ENCODE peak calls at places on chromosomes 3 and 15, in ten cellular contexts. D, N, V, F, H, M, I, Q, X and E are unnamed samples.
A peak's percentile ranks its signal among the peaks of the same experiment; 100 is the strongest.

GRCh38 chr3:4906107-4906621 is 73.1 kb upstream of the BHLHE40 start:
- DNase-seq in D (peak; percentile 73), N (no peak), V (no peak), F (no peak), H (no peak), M (no peak), I (no peak), Q (no peak), X (no peak), E (peak; percentile 33)

GRCh38 chr15:101027273-101027901 is 108.2 kb downstream of the LRRK1 start:
- DNase-seq in D (no peak), N (no peak), V (no peak), F (no peak), H (no peak), M (no peak), I (no peak), Q (no peak), X (no peak), E (no peak)

GRCh38 chr3:56915969-56916586 is 114.3 kb upstream of the ARHGEF3 start:
- DNase-seq in D (no peak), N (no peak), V (no peak), F (peak; percentile 30), H (peak; percentile 88), M (peak; percentile 63), I (peak; percentile 78), Q (no peak), X (no peak), E (no peak)

GRCh38 chr3:48270306-48270705 is 29.4 kb downstream of the ZNF589 start:
- DNase-seq in D (no peak), N (no peak), V (no peak), F (no peak), H (no peak), M (no peak), I (no peak), Q (no peak), X (no peak), E (no peak)

GRCh38 chr3:146308222-146308621 is 57.3 kb upstream of the PLSCR4 start:
- DNase-seq in D (no peak), N (no peak), V (peak; percentile 30), F (no peak), H (no peak), M (no peak), I (no peak), Q (no peak), X (peak; percentile 55), E (peak; percentile 83)

GRCh38 chr3:186842426-186843038 is at the start of gene ADIPOQ:
- DNase-seq in D (no peak), N (no peak), V (no peak), F (no peak), H (no peak), M (no peak), I (no peak), Q (no peak), X (no peak), E (no peak)

GRCh38 chr3:66609660-66610547 is 109.1 kb upstream of the LRIG1 start:
- DNase-seq in D (peak; percentile 70), N (peak; percentile 17), V (peak; percentile 76), F (peak; percentile 21), H (no peak), M (no peak), I (no peak), Q (no peak), X (no peak), E (no peak)

GRCh38 chr3:195094211-195094921 is 176.6 kb downstream of the XXYLT1 start:
- DNase-seq in D (no peak), N (no peak), V (no peak), F (no peak), H (no peak), M (peak; percentile 89), I (no peak), Q (no peak), X (no peak), E (peak; percentile 34)

GRCh38 chr15:75727851-75728715 is 15.4 kb upstream of the CSPG4 start:
- DNase-seq in D (no peak), N (no peak), V (no peak), F (peak; percentile 58), H (peak; percentile 82), M (peak; percentile 77), I (peak; percentile 21), Q (peak; percentile 31), X (peak; percentile 47), E (peak; percentile 42)

GRCh38 chr3:11350374-11350773 is 78.2 kb downstream of the ATG7 start:
- DNase-seq in D (no peak), N (no peak), V (no peak), F (no peak), H (no peak), M (no peak), I (no peak), Q (no peak), X (no peak), E (no peak)

GRCh38 chr15:81008312-81008711 is 7.6 kb downstream of the TLNRD1 start:
- DNase-seq in D (no peak), N (no peak), V (no peak), F (no peak), H (no peak), M (no peak), I (no peak), Q (no peak), X (no peak), E (no peak)

GRCh38 chr15:67521770-67522568 is 1.0 kb downstream of the C15orf61 start:
- DNase-seq in D (no peak), N (no peak), V (no peak), F (no peak), H (no peak), M (no peak), I (no peak), Q (no peak), X (peak; percentile 30), E (peak; percentile 77)

GRCh38 chr15:35173444-35174118 is 88.5 kb upstream of the NANOGP8 start:
- DNase-seq in D (no peak), N (no peak), V (no peak), F (no peak), H (no peak), M (no peak), I (no peak), Q (no peak), X (peak; percentile 56), E (peak; percentile 19)

GRCh38 chr3:123084192-123084591 is 17.4 kb downstream of the PDIA5 start:
- DNase-seq in D (no peak), N (no peak), V (no peak), F (no peak), H (no peak), M (no peak), I (no peak), Q (no peak), X (no peak), E (peak; percentile 36)

GRCh38 chr15:95215016-95215415 is 983.7 kb downstream of the MCTP2 start:
- DNase-seq in D (no peak), N (no peak), V (no peak), F (no peak), H (no peak), M (no peak), I (no peak), Q (no peak), X (no peak), E (peak; percentile 7)

GRCh38 chr3:164748626-164749025 is 329.7 kb downstream of the SI start:
- DNase-seq in D (no peak), N (no peak), V (no peak), F (no peak), H (no peak), M (no peak), I (no peak), Q (no peak), X (no peak), E (no peak)

GRCh38 chr15:51380999-51381806 is 39.7 kb downstream of the GLDN start:
- DNase-seq in D (peak; percentile 60), N (peak; percentile 40), V (peak; percentile 11), F (peak; percentile 59), H (peak; percentile 38), M (peak; percentile 55), I (peak; percentile 7), Q (peak; percentile 77), X (peak; percentile 83), E (peak; percentile 81)

GRCh38 chr3:122251428-122251827 is 68.0 kb downstream of the CASR start:
- DNase-seq in D (no peak), N (no peak), V (no peak), F (no peak), H (no peak), M (no peak), I (no peak), Q (no peak), X (no peak), E (no peak)

GRCh38 chr15:39685999-39686613 is 96.5 kb downstream of the FSIP1 start:
- DNase-seq in D (peak; percentile 1), N (no peak), V (peak; percentile 37), F (peak; percentile 53), H (peak; percentile 51), M (peak; percentile 51), I (peak; percentile 33), Q (no peak), X (peak; percentile 56), E (peak; percentile 70)

GRCh38 chr15:75455424-75455981 is 4.0 kb upstream of the SIN3A start:
- DNase-seq in D (peak; percentile 31), N (no peak), V (peak; percentile 36), F (peak; percentile 89), H (peak; percentile 94), M (peak; percentile 92), I (peak; percentile 85), Q (peak; percentile 78), X (peak; percentile 92), E (peak; percentile 73)

GRCh38 chr15:69679623-69680228 is 227.1 kb downstream of the RPLP1 start:
- DNase-seq in D (no peak), N (no peak), V (no peak), F (no peak), H (peak; percentile 24), M (peak; percentile 20), I (no peak), Q (no peak), X (no peak), E (no peak)

GRCh38 chr15:25790003-25790660 is 73.0 kb downstream of the ATP10A start:
- DNase-seq in D (no peak), N (no peak), V (peak; percentile 72), F (no peak), H (peak; percentile 28), M (no peak), I (no peak), Q (no peak), X (peak; percentile 88), E (peak; percentile 41)

GRCh38 chr15:89963301-89964288 is 37.5 kb upstream of the ZNF710 start:
- DNase-seq in D (no peak), N (no peak), V (no peak), F (no peak), H (no peak), M (no peak), I (no peak), Q (no peak), X (no peak), E (no peak)

GRCh38 chr3:47976135-47976758 is 40.0 kb downstream of the MAP4 start:
- DNase-seq in D (no peak), N (no peak), V (no peak), F (no peak), H (no peak), M (peak; percentile 36), I (no peak), Q (no peak), X (no peak), E (no peak)

GRCh38 chr15:89652666-89653065 is 2.6 kb downstream of the KIF7 start:
- DNase-seq in D (no peak), N (no peak), V (no peak), F (no peak), H (no peak), M (no peak), I (no peak), Q (no peak), X (no peak), E (no peak)

GRCh38 chr3:31534036-31534435 is 1.3 kb downstream of the STT3B start:
- DNase-seq in D (no peak), N (no peak), V (no peak), F (no peak), H (no peak), M (peak; percentile 16), I (no peak), Q (no peak), X (no peak), E (peak; percentile 34)

GRCh38 chr15:35871282-35871681 is 325.3 kb upstream of the DPH6 start:
- DNase-seq in D (no peak), N (no peak), V (no peak), F (no peak), H (no peak), M (no peak), I (no peak), Q (no peak), X (no peak), E (no peak)

GRCh38 chr3:121075191-121075590 is 167.2 kb downstream of the STXBP5L start:
- DNase-seq in D (no peak), N (no peak), V (no peak), F (no peak), H (no peak), M (no peak), I (no peak), Q (no peak), X (no peak), E (no peak)